ENCODE peak calls at places on chromosomes 5 and 9, in four cellular contexts. H, X, G and W are unnamed samples.

GRCh38 chr5:3268760-3269330 is 326.8 kb upstream of the IRX1 start:
- DNase-seq in G (no peak), H (no peak), X (no peak), W (no peak)

GRCh38 chr5:6371079-6371810 is 7.1 kb downstream of the MED10 start:
- DNase-seq in X (no peak), H (no peak), G (peak; percentile 5), W (no peak)

GRCh38 chr9:32954642-32955041 is 46.8 kb downstream of the APTX start:
- DNase-seq in G (no peak), H (peak; percentile 79), X (peak; percentile 27), W (peak; percentile 85)

GRCh38 chr5:61298580-61298979 is 33.5 kb upstream of the ZSWIM6 start:
- DNase-seq in X (peak; percentile 27), G (no peak), H (no peak), W (peak; percentile 73)

GRCh38 chr5:157106668-157107461 is 2.0 kb downstream of the HAVCR2 start:
- DNase-seq in X (no peak), G (no peak), H (peak; percentile 22), W (peak; percentile 5)

GRCh38 chr5:149280802-149281201 is 9.1 kb downstream of the AFAP1L1 start:
- DNase-seq in X (no peak), H (no peak), G (no peak), W (no peak)

GRCh38 chr5:10789021-10789420 is 28.0 kb upstream of the DAP start:
- DNase-seq in H (peak; percentile 78), X (no peak), G (no peak), W (peak; percentile 94)

GRCh38 chr5:142175461-142176142 is 67.0 kb downstream of the NDFIP1 start:
- DNase-seq in G (no peak), H (no peak), X (no peak), W (no peak)

GRCh38 chr5:176601901-176602300 is 8.1 kb downstream of the GPRIN1 start:
- DNase-seq in G (no peak), X (no peak), H (no peak), W (no peak)

GRCh38 chr5:132501961-132502931 is 11.7 kb upstream of the IRF1 start:
- DNase-seq in H (peak; percentile 56), G (no peak), X (peak; percentile 41), W (no peak)

GRCh38 chr5:142446131-142446959 is 121.5 kb upstream of the SPRY4 start:
- DNase-seq in G (no peak), H (peak; percentile 54), X (peak; percentile 83), W (peak; percentile 85)

GRCh38 chr9:105421864-105422263 is 26.0 kb upstream of the FSD1L start:
- DNase-seq in H (no peak), X (no peak), G (no peak), W (no peak)

GRCh38 chr5:1536298-1537165 is 12.8 kb upstream of the LPCAT1 start:
- DNase-seq in X (peak; percentile 30), H (peak; percentile 47), G (no peak), W (no peak)

GRCh38 chr5:132860742-132861141 is 5.5 kb downstream of the GDF9 start:
- DNase-seq in X (no peak), H (no peak), G (no peak), W (no peak)

GRCh38 chr5:160363661-160364060 is 6.8 kb downstream of the C1QTNF2 start:
- DNase-seq in H (peak; percentile 7), X (no peak), G (peak; percentile 71), W (no peak)

DNA sequence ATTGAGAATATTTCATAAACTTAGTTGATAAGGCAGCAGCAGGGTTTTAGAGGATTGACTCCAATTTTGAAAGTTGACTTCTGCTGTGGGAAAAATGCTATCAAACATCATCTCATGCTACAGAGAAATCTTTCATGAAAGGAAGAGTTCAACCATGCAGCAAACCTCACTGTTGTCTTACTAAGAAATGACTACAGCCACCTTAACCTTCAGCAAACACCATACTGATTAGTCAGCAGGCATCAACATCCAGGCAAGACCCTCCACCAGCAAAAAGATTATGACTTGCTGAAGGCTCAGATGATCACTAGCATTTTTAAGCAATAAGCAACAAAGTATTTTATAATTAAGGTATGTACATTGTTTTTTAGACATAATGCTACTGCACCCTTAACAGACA is 7.6 kb downstream of the TMEM174 start:
- DNase-seq in X (no peak), H (no peak), G (no peak), W (peak; percentile 72)
- H2AFZ ChIP-seq in X (no peak overlapping the region), H (no peak overlapping the region), G (no peak overlapping the region), W (no peak overlapping the region)

GRCh38 chr5:167902298-167902697 is 389.1 kb upstream of the WWC1 start:
- DNase-seq in G (no peak), H (no peak), X (no peak), W (no peak)
- TF ChIP-seq EZH2 in G (no peak), H (no peak), X (no peak), W (no peak)

GRCh38 chr5:116387738-116388137 is 186.9 kb downstream of the SEMA6A start:
- DNase-seq in H (no peak), G (no peak), X (no peak), W (no peak)
- H2AFZ ChIP-seq in H (no peak overlapping the region), G (no peak overlapping the region), X (no peak overlapping the region), W (no peak overlapping the region)

DNA sequence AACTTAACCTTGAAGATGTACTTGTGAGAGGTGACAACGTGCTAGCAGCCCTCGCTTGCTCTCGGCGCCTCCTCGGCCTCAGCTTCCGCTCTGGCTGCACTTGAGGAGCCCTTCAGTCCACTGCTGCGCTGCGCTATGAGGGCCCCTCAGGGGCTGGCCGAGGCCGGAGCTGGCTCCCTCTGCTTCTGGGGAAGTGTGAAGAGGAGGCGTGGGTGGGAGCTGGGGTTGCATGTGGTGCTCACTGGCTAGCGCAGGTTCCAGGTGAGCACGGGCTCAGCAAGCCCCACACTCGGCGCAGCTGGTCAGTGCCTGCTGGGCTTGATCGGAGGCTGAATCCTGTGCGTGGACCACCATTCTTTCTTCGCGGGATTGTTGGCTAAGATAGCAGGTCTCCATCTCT is 166.1 kb downstream of the MRPS30 start:
- DNase-seq in H (no peak), X (no peak), G (no peak), W (no peak)
- TF ChIP-seq EZH2 in H (no peak), X (no peak), G (no peak), W (no peak)

GRCh38 chr5:134022333-134022732 is 17.6 kb upstream of the VDAC1 start:
- DNase-seq in G (no peak), X (no peak), H (no peak), W (no peak)
- H2AFZ ChIP-seq in G (no peak overlapping the region), X (no peak overlapping the region), H (no peak overlapping the region), W (no peak overlapping the region)